ENCODE peak calls at places on chromosome 10, in six cellular contexts. P, U, E, N, S and H are unnamed samples.

GRCh38 chr10:43061331-43061730 is 15.5 kb upstream of the RET start:
- DNase-seq in U (no peak), N (no peak), E (no peak), P (no peak), S (no peak), H (no peak)

GRCh38 chr10:95273393-95274312 is 17.1 kb downstream of the PDLIM1 start:
- DNase-seq in N (no peak), U (peak; percentile 80), E (peak; percentile 41), S (no peak), P (peak; percentile 95), H (no peak)

GRCh38 chr10:97796651-97797050 is 24.9 kb upstream of the SFRP5 start:
- DNase-seq in E (no peak), P (no peak), S (no peak), U (no peak), N (no peak), H (no peak)

GRCh38 chr10:8245131-8246117 is 190.9 kb downstream of the GATA3 start:
- DNase-seq in P (no peak), E (no peak), N (no peak), S (peak; percentile 18), U (no peak), H (no peak)

GRCh38 chr10:6592080-6592479 is 12.0 kb upstream of the PRKCQ start:
- DNase-seq in N (no peak), U (no peak), P (no peak), E (no peak), S (no peak), H (no peak)

GRCh38 chr10:33621143-33621542 is 286.7 kb upstream of the NRP1 start:
- DNase-seq in P (no peak), S (no peak), E (no peak), N (no peak), U (no peak), H (no peak)

GRCh38 chr10:11036424-11037011 is 18.8 kb downstream of the CELF2 start:
- DNase-seq in S (no peak), E (peak; percentile 22), U (peak; percentile 56), P (peak; percentile 54), N (no peak), H (no peak)

GRCh38 chr10:110671788-110672579 is 27.8 kb downstream of the RBM20 start:
- DNase-seq in N (peak; percentile 58), P (peak; percentile 63), S (peak; percentile 84), U (peak; percentile 61), E (peak; percentile 64), H (peak; percentile 89)

GRCh38 chr10:115209133-115209532 is 116.0 kb downstream of the ATRNL1 start:
- DNase-seq in E (no peak), N (no peak), P (no peak), U (no peak), S (no peak), H (no peak)

GRCh38 chr10:72012801-72013200 is 48.6 kb downstream of the CHST3 start:
- DNase-seq in U (no peak), S (no peak), E (no peak), N (no peak), P (no peak), H (no peak)

GRCh38 chr10:131080571-131080970 is 230.9 kb downstream of the TCERG1L start:
- DNase-seq in P (no peak), U (no peak), N (no peak), S (no peak), E (no peak), H (no peak)

GRCh38 chr10:92573091-92573797 is 649 bp downstream of the IDE start:
- DNase-seq in N (no peak), E (no peak), U (peak; percentile 46), P (peak; percentile 54), S (no peak), H (peak; percentile 21)

GRCh38 chr10:110016957-110017514 is 9.3 kb downstream of the ADD3 start:
- DNase-seq in N (no peak), S (no peak), E (no peak), P (no peak), U (no peak), H (no peak)

DNA sequence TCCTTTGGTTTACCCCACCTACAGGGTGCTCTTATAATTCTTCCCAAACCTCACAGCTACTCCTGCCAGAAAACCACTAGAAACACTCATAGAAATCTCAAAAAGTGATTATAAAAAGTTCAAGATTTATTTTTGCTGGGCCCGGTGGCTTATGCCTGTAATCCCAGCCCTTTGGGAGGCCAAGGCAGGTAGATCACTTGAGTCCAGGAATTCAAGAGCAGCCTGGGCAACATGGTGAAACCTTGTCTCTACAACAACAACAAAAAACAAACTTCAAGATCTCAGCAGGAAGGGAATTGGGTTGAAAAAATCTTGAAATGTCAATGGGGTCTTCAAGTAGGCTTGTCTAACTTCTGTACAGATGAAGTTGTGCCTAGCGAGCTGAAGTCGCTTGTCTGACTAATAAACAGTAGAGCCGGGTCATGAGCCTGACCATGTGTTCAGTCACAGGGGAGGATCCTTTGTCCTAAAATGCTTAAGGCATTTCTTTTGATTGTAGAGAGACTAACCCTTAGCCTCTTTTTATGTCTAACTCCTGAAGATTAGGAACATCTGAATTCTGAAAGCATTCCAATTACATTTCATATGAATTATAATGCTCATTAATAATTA is 124.6 kb downstream of the NOC3L start:
- DNase-seq in U (no peak), S (no peak), N (no peak), E (no peak), P (no peak), H (no peak)
- TF ChIP-seq CTCF in U (no peak), S (no peak), N (no peak), E (no peak), P (no peak), H (no peak)

DNA sequence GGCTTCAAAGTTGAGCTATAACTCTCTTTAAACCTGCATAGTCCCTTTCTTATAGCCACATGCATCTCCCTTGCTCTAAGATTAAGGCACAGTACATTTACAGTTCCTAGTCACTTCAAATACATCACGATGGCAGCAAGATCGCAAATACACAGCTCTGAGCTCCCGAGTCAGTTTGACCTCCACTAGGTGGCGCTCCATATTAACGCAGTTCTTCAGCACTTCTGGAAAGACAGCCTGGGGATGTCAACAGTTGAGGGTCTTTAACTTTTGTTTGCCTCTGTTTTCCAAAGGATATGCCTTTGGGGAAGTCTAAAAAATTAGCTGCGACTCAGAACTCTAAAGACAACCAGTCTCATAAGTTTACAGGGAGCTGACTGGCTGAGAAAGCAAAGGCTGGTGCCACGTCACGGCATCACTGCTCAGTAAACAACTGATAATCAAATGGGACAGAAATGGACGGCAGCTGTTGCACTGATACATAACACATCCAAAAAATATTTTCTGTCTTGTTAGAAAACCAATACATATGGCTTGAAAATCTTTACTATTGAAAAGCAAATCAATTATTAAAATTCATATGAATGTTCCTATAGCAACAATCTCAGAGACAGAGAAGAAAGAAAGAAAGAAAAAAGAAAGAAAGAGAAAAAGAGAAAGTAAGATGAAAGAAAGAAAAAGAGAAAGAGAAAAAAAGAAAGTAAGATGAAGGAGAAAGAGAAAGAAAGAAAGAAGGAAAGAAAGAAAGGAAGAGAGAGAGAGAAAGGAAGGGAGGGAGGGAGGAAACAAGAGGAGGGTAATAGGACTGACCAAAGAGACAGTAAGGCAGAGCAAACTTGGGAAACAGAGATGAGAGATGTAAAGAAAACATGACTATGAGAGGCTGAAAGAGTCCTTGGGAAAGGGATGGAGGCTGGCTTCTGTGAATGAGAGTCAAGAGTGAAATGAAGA is 458.7 kb downstream of the SORCS1 start:
- DNase-seq in N (no peak), S (no peak), E (peak; percentile 17), P (peak; percentile 55), U (peak; percentile 43), H (peak; percentile 39)
- TF ChIP-seq CTCF in N (peak; percentile 31), S (peak; percentile 84), E (peak; percentile 72), P (peak; percentile 84), U (peak; percentile 75), H (peak; percentile 84)

GRCh38 chr10:30389543-30389942 is 40.5 kb upstream of the MTPAP start:
- DNase-seq in U (no peak), E (no peak), N (no peak), P (no peak), S (no peak), H (no peak)

GRCh38 chr10:30384051-30384674 is 35.1 kb upstream of the MTPAP start:
- DNase-seq in S (no peak), N (no peak), U (no peak), P (no peak), E (no peak), H (no peak)

GRCh38 chr10:30387646-30388243 is 38.7 kb upstream of the MTPAP start:
- DNase-seq in P (peak; percentile 75), E (peak; percentile 71), U (peak; percentile 40), N (no peak), S (no peak), H (no peak)

GRCh38 chr10:30384791-30385201 is 35.7 kb upstream of the MTPAP start:
- DNase-seq in P (peak; percentile 26), U (peak; percentile 36), N (no peak), E (peak; percentile 11), S (no peak), H (no peak)

DNA sequence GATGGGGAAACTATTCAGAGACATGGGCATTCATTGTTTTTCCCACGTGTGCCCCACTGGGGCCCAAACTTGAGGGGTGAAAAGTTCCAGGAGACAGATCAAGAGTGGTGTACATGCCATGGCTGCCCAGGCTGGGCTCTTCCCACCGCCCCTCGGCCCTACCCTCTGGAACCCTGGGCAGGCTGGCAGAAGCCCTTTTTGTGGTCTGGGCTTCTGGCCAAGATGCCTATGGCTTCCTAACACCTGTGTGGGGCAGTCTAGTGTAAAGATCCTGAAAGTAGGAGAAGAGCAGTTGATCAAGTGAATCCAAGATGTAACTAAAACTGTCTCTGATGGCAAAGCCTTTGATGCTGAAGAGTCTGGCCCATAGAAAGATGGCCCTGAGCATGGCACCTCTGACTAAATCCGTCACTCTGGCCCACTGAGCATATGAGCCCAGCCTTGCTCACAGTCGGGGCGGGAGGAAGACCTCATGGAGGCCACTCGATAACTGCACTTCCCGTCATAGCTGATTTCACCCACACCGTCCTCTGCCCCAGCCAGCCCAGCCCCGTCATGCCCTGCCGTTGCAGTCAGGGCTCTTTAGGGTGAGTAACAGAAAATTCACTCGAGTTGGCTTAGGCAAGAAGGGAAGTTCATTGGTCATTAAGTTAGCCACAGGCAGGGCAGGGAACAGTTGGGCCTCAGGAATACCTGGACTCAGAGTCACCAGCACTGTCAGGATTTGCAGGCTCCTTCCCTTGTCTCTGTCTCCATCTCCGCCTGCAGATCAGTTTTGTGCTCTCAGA is 37.9 kb upstream of the MTPAP start:
- DNase-seq in E (peak; percentile 58), U (no peak), P (peak; percentile 29), S (no peak), N (no peak), H (no peak)
- TF ChIP-seq CTCF in E (no peak), U (no peak), P (no peak), S (no peak), N (no peak), H (no peak)

DNA sequence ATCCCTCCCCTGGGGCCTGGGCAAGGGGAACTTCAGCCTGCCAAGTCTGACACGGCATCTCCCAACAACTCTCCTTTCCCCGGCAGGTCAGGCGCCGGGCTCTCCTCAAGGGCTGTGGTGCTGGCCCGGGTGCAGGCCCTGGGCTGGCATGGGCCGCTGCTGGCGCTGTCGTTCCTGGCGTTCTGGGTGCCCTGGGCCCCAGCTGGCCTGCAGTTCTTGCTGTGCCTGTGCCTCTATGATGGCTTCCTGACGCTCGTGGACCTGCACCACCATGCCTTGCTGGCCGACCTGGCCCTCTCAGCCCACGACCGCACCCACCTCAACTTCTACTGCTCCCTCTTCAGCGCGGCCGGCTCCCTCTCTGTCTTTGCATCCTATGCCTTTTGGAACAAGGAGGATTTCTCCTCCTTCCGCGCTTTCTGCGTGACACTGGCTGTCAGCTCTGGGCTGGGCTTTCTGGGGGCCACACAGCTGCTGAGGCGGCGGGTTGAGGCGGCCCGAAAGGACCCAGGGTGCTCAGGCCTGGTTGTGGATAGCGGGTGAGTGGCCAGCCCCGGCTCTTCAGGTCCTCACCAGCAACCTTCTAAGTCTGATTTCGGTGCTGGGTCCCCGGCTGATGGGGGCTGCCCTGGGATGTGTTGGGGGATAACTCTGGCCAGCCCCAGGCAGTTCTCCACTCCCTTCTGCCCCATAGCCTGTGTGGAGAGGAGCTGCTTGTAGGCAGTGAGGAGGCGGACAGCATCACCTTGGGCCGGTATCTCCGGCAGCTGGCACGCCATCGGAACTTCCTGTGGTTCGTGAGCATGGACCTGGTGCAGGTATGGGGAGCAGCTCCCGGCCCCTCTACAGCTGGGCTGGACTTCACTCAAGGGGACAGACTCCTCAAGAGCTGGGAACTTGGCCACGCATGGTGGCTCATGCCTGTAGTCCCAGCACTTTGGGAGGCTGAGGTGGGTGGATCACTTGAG is 19.5 kb upstream of the C10orf95 start:
- DNase-seq in E (no peak), N (no peak), U (no peak), S (no peak), P (no peak), H (no peak)
- TF ChIP-seq CTCF in E (no peak), N (no peak), U (no peak), S (no peak), P (no peak), H (no peak)